ENCODE peak calls at places on chromosome 14, in four cellular contexts. U is HepG2, O is K562, T is GM12878. I is an unnamed sample.

GRCh38 chr14:90397401-90398314 is 829 bp downstream of the CALM1 start:
- DNase-seq in T (no peak), O (peak; percentile 68), U (peak; percentile 34), I (peak; percentile 56)

GRCh38 chr14:56378046-56378445 is 201.6 kb upstream of the TMEM260 start:
- DNase-seq in T (no peak), U (no peak), O (no peak), I (no peak)

GRCh38 chr14:22386924-22387775 is 201.9 kb downstream of the DAD1 start:
- DNase-seq in T (peak; percentile 77), U (peak; percentile 88), O (peak; percentile 63), I (peak; percentile 93)

GRCh38 chr14:100612879-100613455 is 25.8 kb upstream of the BEGAIN start:
- DNase-seq in U (no peak), T (no peak), O (peak; percentile 26), I (no peak)

GRCh38 chr14:40213701-40214100 is 781.5 kb upstream of the FBXO33 start:
- DNase-seq in U (no peak), O (no peak), T (no peak), I (no peak)

GRCh38 chr14:50947446-50947845 is 3.2 kb upstream of the PYGL start:
- DNase-seq in T (no peak), U (peak; percentile 50), O (no peak), I (no peak)

GRCh38 chr14:86038401-86038985 is 508.5 kb downstream of the FLRT2 start:
- DNase-seq in U (peak; percentile 10), T (no peak), O (peak; percentile 5), I (peak; percentile 72)

GRCh38 chr14:35808076-35808657 is 928 bp downstream of the RALGAPA1 start:
- DNase-seq in O (peak; percentile 9), U (no peak), T (no peak), I (peak; percentile 73)

GRCh38 chr14:32377046-32377445 is 47.9 kb downstream of the AKAP6 start:
- DNase-seq in O (no peak), U (no peak), T (no peak), I (no peak)

GRCh38 chr14:22737052-22737451 is 29.4 kb upstream of the OXA1L start:
- DNase-seq in U (no peak), T (no peak), O (no peak), I (no peak)

GRCh38 chr14:92556863-92557543 is 43.4 kb downstream of the RIN3 start:
- DNase-seq in O (no peak), U (peak; percentile 90), T (no peak), I (no peak)

GRCh38 chr14:98236314-98236713 is 1035.7 kb downstream of the BCL11B start:
- DNase-seq in T (no peak), O (no peak), U (no peak), I (no peak)

GRCh38 chr14:31000629-31001338 is 24.7 kb upstream of the AP4S1 start:
- DNase-seq in O (no peak), U (no peak), T (no peak), I (peak; percentile 18)

GRCh38 chr14:97379091-97379531 is 581.9 kb downstream of the VRK1 start:
- DNase-seq in T (no peak), U (no peak), O (no peak), I (peak; percentile 45)

GRCh38 chr14:100103261-100104005 is 38.2 kb downstream of the EVL start:
- DNase-seq in O (no peak), T (no peak), U (no peak), I (no peak)

GRCh38 chr14:27411021-27411420 is 813.2 kb upstream of the NOVA1 start:
- DNase-seq in U (no peak), O (no peak), T (no peak), I (no peak)

GRCh38 chr14:75182820-75183219 is 6.4 kb upstream of the TMED10 start:
- DNase-seq in U (peak; percentile 50), O (no peak), T (no peak), I (no peak)

GRCh38 chr14:35821546-35822411 is 4.4 kb upstream of the BRMS1L start:
- DNase-seq in T (no peak), O (peak; percentile 32), U (peak; percentile 83), I (peak; percentile 73)

GRCh38 chr14:96502621-96503251 is 554 bp downstream of the PAPOLA start:
- DNase-seq in T (no peak), O (peak; percentile 60), U (peak; percentile 26), I (peak; percentile 79)

GRCh38 chr14:31964979-31965734 is 111.9 kb upstream of the ARHGAP5 start:
- DNase-seq in T (no peak), O (no peak), U (no peak), I (no peak)

DNA sequence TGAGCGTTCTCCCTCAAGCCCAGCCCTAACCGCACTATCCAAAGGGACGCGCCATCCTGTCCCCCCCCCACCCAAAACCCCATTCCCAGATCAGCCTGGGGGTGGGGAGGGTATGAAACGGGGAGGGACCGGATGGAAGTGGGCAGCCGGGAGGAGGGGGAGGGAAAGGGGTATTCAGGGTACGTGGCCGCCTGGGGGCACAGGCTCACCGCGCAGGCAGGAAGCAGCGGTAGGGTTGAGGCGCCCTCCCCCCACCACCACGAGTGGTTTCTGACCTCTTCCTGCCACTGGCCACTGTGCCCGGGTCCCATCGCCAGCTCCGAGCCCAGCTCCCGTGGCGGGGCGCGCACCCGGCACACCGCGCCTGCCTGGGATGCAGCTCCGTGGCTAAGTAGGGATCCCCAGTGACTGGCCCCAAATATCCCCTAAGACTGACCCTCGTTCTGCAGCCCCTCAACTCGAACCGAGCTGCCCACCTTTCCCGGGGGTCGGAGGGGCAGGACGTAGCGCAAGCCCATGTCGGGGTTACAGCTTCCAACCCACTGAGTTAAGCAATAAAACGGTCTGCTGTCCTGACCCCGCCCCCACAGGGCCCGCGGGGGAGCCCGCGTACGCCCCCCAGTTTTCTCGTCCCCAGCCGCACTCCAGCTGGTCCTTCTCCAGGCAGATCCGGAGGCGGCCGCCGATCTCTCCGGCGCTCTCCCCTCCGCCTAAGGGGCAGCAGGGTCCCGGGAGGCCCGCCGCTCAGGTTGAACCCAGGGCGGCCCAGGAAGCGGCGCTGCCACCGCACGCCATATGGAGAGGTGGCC is 1.2 kb downstream of the ACTN1 start:
- DNase-seq in U (no peak), O (peak; percentile 43), T (no peak), I (peak; percentile 80)
- H3K4me1 ChIP-seq in U (peaks cover 71% of the 10 kb centered on the region), O (peaks cover 18% of the 10 kb centered on the region), T (no peaks in the 10 kb centered on the region), I (peaks cover 46% of the 10 kb centered on the region)

GRCh38 chr14:65336191-65336591 is 76.3 kb upstream of the FUT8 start:
- DNase-seq in U (no peak), T (no peak), O (no peak), I (no peak)
- TF ChIP-seq JUNB in U (no peak), T (peak; percentile 94), O (no peak), I (no peak)

DNA sequence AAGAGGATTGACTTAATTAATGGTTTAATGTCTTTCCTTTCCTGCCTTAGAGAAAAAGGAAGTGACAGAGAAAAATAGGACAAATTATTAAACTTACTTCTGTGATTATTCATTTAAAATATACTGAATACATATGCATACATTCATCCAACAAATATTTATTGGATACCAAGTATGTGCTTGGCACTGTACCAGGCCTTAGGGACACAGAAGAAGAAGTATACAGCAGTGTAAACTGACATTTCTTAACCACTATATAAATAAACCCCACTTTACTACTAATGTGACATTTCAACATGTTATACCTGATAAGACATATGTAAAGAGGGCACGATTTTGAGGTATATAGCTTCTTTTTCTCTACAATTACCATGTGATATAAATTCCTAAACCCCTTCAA is 53.6 kb downstream of the ERO1A start:
- DNase-seq in U (no peak), O (no peak), T (no peak), I (no peak)
- H3K36me3 ChIP-seq in U (peaks cover 22% of the 10 kb centered on the region), O (peaks cover 23% of the 10 kb centered on the region), T (peaks cover 8% of the 10 kb centered on the region), I (peaks cover 3% of the 10 kb centered on the region)

GRCh38 chr14:91398707-91399106 is 18.9 kb downstream of the CCDC88C start:
- DNase-seq in U (no peak), T (no peak), O (no peak), I (no peak)
- H3K4me1 ChIP-seq in U (peaks cover 22% of the 10 kb centered on the region), T (peaks cover 58% of the 10 kb centered on the region), O (peaks cover 25% of the 10 kb centered on the region), I (peaks cover 76% of the 10 kb centered on the region)

GRCh38 chr14:79487632-79488031 is 723.7 kb downstream of the DIO2 start:
- DNase-seq in U (no peak), T (no peak), O (no peak), I (no peak)
- TF ChIP-seq JUNB in U (no peak), T (no peak), O (no peak), I (no peak)

GRCh38 chr14:73280903-73281302 is 43.6 kb downstream of the PAPLN start:
- DNase-seq in T (no peak), O (no peak), U (no peak), I (no peak)
- H3K36me3 ChIP-seq in T (peaks cover 22% of the 10 kb centered on the region), O (peaks cover 65% of the 10 kb centered on the region), U (peaks cover 62% of the 10 kb centered on the region), I (peaks cover 4% of the 10 kb centered on the region)

DNA sequence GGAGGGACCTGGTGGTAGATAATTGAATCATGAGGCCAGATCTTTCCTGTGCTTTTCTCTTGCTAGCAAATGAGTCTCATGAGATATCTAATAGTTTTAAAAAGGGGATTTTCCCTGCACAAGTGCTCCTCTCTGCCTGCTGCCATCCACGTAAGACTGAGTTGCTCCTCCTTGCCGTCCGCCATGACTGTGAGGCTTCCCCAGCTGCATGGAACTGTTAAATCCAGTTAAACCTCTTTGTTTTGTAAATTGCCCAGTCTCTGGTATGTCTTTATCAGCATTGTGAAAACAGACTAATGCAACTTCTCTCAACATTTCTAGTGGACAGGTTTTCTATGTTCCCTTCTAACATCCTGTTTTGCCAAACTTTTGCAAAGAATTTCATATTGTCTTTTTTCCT is 70.6 kb downstream of the RCOR1 start:
- DNase-seq in T (no peak), O (no peak), U (no peak), I (peak; percentile 78)
- H3K4me1 ChIP-seq in T (no peaks in the 10 kb centered on the region), O (peaks cover 45% of the 10 kb centered on the region), U (peaks cover 40% of the 10 kb centered on the region), I (peaks cover 43% of the 10 kb centered on the region)